ENCODE peak calls at places on chromosome 21, in nine cellular contexts. E is neural progenitor cell, K is fibroblast of lung, N is endothelial cell of umbilical vein, D is HCT116, S is mesendoderm, H is H9, M is PC-3, Z is GM23248. C is an unnamed sample. For H3K79me2, the result is how much of the 10 kb centered on the place peaks cover.

GRCh38 chr21:44375281-44375651 is 21.8 kb downstream of the TRPM2 start:
- DNase-seq in Z (no peak), H (no peak), S (no peak), K (no peak), E (no peak), M (no peak), N (no peak), D (no peak), C (no peak)

GRCh38 chr21:20040768-20041167 is 957.4 kb upstream of the NCAM2 start:
- DNase-seq in E (no peak), Z (no peak), N (peak), S (peak), H (no peak), M (peak), K (no peak), D (no peak), C (no peak)

GRCh38 chr21:31656199-31657095 is 3.0 kb upstream of the SOD1 start:
- DNase-seq in N (no peak), Z (peak), M (peak), H (no peak), K (no peak), E (no peak), S (no peak), D (no peak), C (no peak)

GRCh38 chr21:46093668-46094400 is 4.1 kb upstream of the COL6A2 start:
- DNase-seq in D (no peak), M (no peak), N (no peak), K (no peak), S (no peak), H (peak), Z (no peak), E (no peak), C (no peak)

GRCh38 chr21:20970691-20971090 is 27.5 kb upstream of the NCAM2 start:
- DNase-seq in S (no peak), E (no peak), N (no peak), H (no peak), Z (no peak), K (no peak), M (no peak), D (no peak), C (no peak)

GRCh38 chr21:32705139-32705538 is 22.7 kb downstream of the SYNJ1 start:
- DNase-seq in K (no peak), S (peak), M (no peak), H (no peak), Z (peak), D (no peak), E (no peak), N (no peak), C (peak)

GRCh38 chr21:38747796-38748195 is 57.9 kb upstream of the ETS2 start:
- DNase-seq in N (no peak), H (no peak), E (no peak), S (no peak), K (no peak), Z (no peak), M (no peak), D (no peak), C (no peak)

GRCh38 chr21:27419153-27419552 is 452.3 kb upstream of the ADAMTS5 start:
- DNase-seq in N (peak), M (no peak), Z (no peak), H (no peak), D (no peak), E (no peak), S (no peak), K (peak), C (no peak)

GRCh38 chr21:32209580-32209979 is 69.3 kb downstream of the MIS18A start:
- DNase-seq in D (no peak), K (no peak), E (no peak), Z (no peak), H (no peak), N (no peak), M (no peak), S (no peak), C (no peak)

GRCh38 chr21:27026501-27026900 is 59.6 kb upstream of the ADAMTS5 start:
- DNase-seq in S (peak), E (no peak), D (no peak), K (no peak), Z (peak), H (no peak), N (no peak), M (no peak), C (no peak)

GRCh38 chr21:45385549-45386050 is 19.4 kb upstream of the COL18A1 start:
- DNase-seq in S (no peak), H (no peak), Z (no peak), D (no peak), K (no peak), N (no peak), E (no peak), M (no peak), C (no peak)

GRCh38 chr21:32817206-32817605 is 45.7 kb upstream of the PAXBP1 start:
- DNase-seq in D (no peak), E (no peak), N (no peak), M (no peak), Z (no peak), K (no peak), H (no peak), S (peak), C (no peak)

GRCh38 chr21:23574932-23575331 is 2032.3 kb downstream of the MRPL39 start:
- DNase-seq in E (peak), Z (no peak), D (no peak), M (no peak), H (peak), N (no peak), K (no peak), S (peak), C (no peak)

GRCh38 chr21:45875416-45875760 is 106.2 kb upstream of the COL6A1 start:
- DNase-seq in M (no peak), N (no peak), E (no peak), Z (no peak), S (no peak), D (no peak), H (no peak), K (no peak), C (no peak)

GRCh38 chr21:26756491-26757159 is 88.6 kb downstream of the ADAMTS1 start:
- DNase-seq in K (no peak), Z (peak), H (no peak), E (no peak), S (peak), M (no peak), D (no peak), N (no peak), C (peak)

GRCh38 chr21:44800103-44800502 is 1.5 kb downstream of the UBE2G2 start:
- DNase-seq in M (peak), D (no peak), K (peak), N (peak), S (peak), H (no peak), E (peak), Z (peak), C (peak)

GRCh38 chr21:32257952-32258785 is 20.7 kb downstream of the MIS18A start:
- DNase-seq in N (peak), K (peak), H (peak), E (peak), M (peak), S (peak), Z (peak), D (peak), C (peak)

GRCh38 chr21:44436958-44437357 is 18.4 kb upstream of the LRRC3 start:
- DNase-seq in S (no peak), N (no peak), Z (no peak), H (peak), M (no peak), D (no peak), K (no peak), E (no peak), C (no peak)

GRCh38 chr21:22231013-22231412 is 1232.8 kb downstream of the NCAM2 start:
- DNase-seq in H (no peak), E (no peak), D (no peak), S (no peak), K (no peak), Z (no peak), N (no peak), M (no peak), C (no peak)

GRCh38 chr21:42865361-42866160 is 13.8 kb downstream of the WDR4 start:
- DNase-seq in N (no peak), S (no peak), Z (peak), H (no peak), D (no peak), M (no peak), K (no peak), E (no peak), C (no peak)
- H3K79me2 ChIP-seq in N (half or more), S (half or more), Z (half or more), H (under half), D (half or more), M (half or more), K (under half), E (half or more), C (under half)

GRCh38 chr21:42120904-42121535 is 49.9 kb downstream of the UMODL1 start:
- DNase-seq in S (no peak), Z (no peak), M (no peak), N (no peak), K (no peak), D (no peak), H (no peak), E (no peak), C (no peak)

GRCh38 chr21:42121792-42122191 is 50.7 kb downstream of the UMODL1 start:
- DNase-seq in Z (no peak), D (no peak), M (peak), N (no peak), K (no peak), H (no peak), S (no peak), E (no peak), C (no peak)

GRCh38 chr21:42122808-42123207 is 51.7 kb downstream of the UMODL1 start:
- DNase-seq in E (no peak), S (no peak), D (no peak), M (no peak), H (no peak), Z (no peak), K (no peak), N (no peak), C (no peak)

GRCh38 chr21:42123509-42123908 is 52.4 kb downstream of the UMODL1 start:
- DNase-seq in D (no peak), N (no peak), E (no peak), K (no peak), M (no peak), S (no peak), Z (no peak), H (no peak), C (no peak)

GRCh38 chr21:42122398-42122797 is 51.3 kb downstream of the UMODL1 start:
- DNase-seq in D (no peak), H (no peak), E (no peak), K (no peak), S (no peak), Z (no peak), N (no peak), M (no peak), C (no peak)
- H3K79me2 ChIP-seq in D (under half), H (under half), E (under half), K (under half), S (under half), Z (under half), N (under half), M (under half), C (under half)

GRCh38 chr21:29343517-29343916 is 44.8 kb downstream of the BACH1 start:
- DNase-seq in M (no peak), K (peak), Z (peak), E (no peak), H (no peak), D (no peak), S (no peak), N (peak), C (peak)

GRCh38 chr21:29342394-29342957 is 43.8 kb downstream of the BACH1 start:
- DNase-seq in Z (peak), D (no peak), K (peak), S (no peak), N (peak), H (no peak), E (no peak), M (peak), C (peak)

GRCh38 chr21:29335720-29336119 is 37.0 kb downstream of the BACH1 start:
- DNase-seq in Z (peak), H (no peak), E (no peak), M (peak), N (no peak), S (no peak), K (peak), D (no peak), C (no peak)

GRCh38 chr21:29338256-29338655 is 39.5 kb downstream of the BACH1 start:
- DNase-seq in M (no peak), E (no peak), Z (no peak), S (no peak), N (no peak), D (no peak), K (no peak), H (no peak), C (no peak)

DNA sequence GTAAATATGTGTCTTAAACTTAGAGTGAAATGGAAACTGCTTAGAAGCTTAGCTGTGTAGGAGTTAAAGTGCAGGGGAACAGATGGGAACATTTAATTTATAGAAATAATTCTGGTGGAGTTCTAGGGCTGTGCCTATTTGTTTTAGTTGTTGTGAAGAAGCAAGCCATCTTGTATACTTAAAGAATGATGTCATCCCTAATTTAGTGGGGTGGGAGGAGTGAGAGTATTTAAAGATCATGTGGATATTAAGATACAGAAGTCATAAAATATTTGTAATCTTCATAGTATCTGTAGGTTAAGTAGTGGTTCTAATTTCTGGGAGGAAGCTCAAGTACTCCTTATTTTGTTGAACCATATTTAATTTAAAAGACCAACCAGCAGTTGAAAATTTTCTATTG is 41.5 kb downstream of the BACH1 start:
- DNase-seq in H (no peak), Z (peak), M (no peak), S (no peak), D (no peak), E (no peak), N (no peak), K (peak), C (no peak)
- H3K79me2 ChIP-seq in H (under half), Z (half or more), M (half or more), S (under half), D (under half), E (under half), N (under half), K (half or more), C (under half)

GRCh38 chr21:34996304-34997081 is 52.6 kb downstream of the RUNX1 start:
- DNase-seq in Z (peak), E (no peak), S (no peak), M (no peak), H (no peak), N (no peak), K (peak), D (no peak), C (peak)
- H3K79me2 ChIP-seq in Z (under half), E (under half), S (under half), M (under half), H (under half), N (under half), K (under half), D (under half), C (under half)

GRCh38 chr21:34116569-34116968 is 43.2 kb downstream of the MRPS6 start:
- DNase-seq in K (no peak), N (no peak), S (peak), D (no peak), H (no peak), E (no peak), Z (no peak), M (no peak), C (no peak)
- H3K79me2 ChIP-seq in K (under half), N (under half), S (under half), D (under half), H (under half), E (half or more), Z (under half), M (under half), C (under half)

GRCh38 chr21:29074783-29075182 is 1.3 kb upstream of the CCT8 start:
- DNase-seq in D (no peak), E (no peak), H (no peak), Z (no peak), S (no peak), K (no peak), M (no peak), N (no peak), C (no peak)

GRCh38 chr21:29072873-29073221 is 601 bp downstream of the CCT8 start:
- DNase-seq in K (peak), M (peak), N (peak), H (no peak), Z (peak), S (peak), D (no peak), E (peak), C (no peak)

GRCh38 chr21:29073222-29074006 is at the start of gene CCT8:
- DNase-seq in M (peak), H (peak), N (peak), K (peak), E (peak), D (peak), Z (peak), S (peak), C (peak)

GRCh38 chr21:29075706-29076447 is 2.4 kb upstream of the CCT8 start:
- DNase-seq in H (no peak), S (no peak), Z (peak), D (peak), N (no peak), M (peak), E (no peak), K (no peak), C (no peak)

GRCh38 chr21:29074007-29074376 is 544 bp upstream of the CCT8 start:
- DNase-seq in S (no peak), M (no peak), D (no peak), E (no peak), K (no peak), N (no peak), H (no peak), Z (no peak), C (no peak)
- H3K79me2 ChIP-seq in S (under half), M (half or more), D (under half), E (under half), K (under half), N (under half), H (under half), Z (under half), C (under half)

GRCh38 chr21:37416914-37417313 is 50.3 kb downstream of the DYRK1A start:
- DNase-seq in D (no peak), K (no peak), S (no peak), E (no peak), M (no peak), N (no peak), H (no peak), Z (no peak), C (no peak)
- H3K79me2 ChIP-seq in D (half or more), K (half or more), S (half or more), E (half or more), M (half or more), N (half or more), H (under half), Z (half or more), C (under half)

GRCh38 chr21:15018382-15018781 is 46.4 kb downstream of the NRIP1 start:
- DNase-seq in Z (no peak), K (no peak), H (no peak), M (no peak), D (no peak), S (no peak), E (no peak), N (no peak), C (no peak)

GRCh38 chr21:15011967-15012366 is 52.8 kb downstream of the NRIP1 start:
- DNase-seq in H (no peak), N (no peak), Z (no peak), M (no peak), D (no peak), E (no peak), K (no peak), S (no peak), C (no peak)

GRCh38 chr21:15010645-15011044 is 54.2 kb downstream of the NRIP1 start:
- DNase-seq in Z (no peak), S (no peak), N (no peak), M (no peak), K (peak), E (no peak), H (no peak), D (no peak), C (no peak)

GRCh38 chr21:15015622-15016471 is 49.0 kb downstream of the NRIP1 start:
- DNase-seq in H (no peak), M (peak), D (no peak), N (no peak), S (no peak), K (peak), E (no peak), Z (peak), C (peak)

GRCh38 chr21:15014220-15014619 is 50.6 kb downstream of the NRIP1 start:
- DNase-seq in N (no peak), E (no peak), Z (peak), K (no peak), M (no peak), D (no peak), S (no peak), H (no peak), C (no peak)
- H3K79me2 ChIP-seq in N (half or more), E (half or more), Z (half or more), K (under half), M (half or more), D (half or more), S (under half), H (under half), C (under half)

GRCh38 chr21:35853321-35853922 is 206.9 kb downstream of the SETD4 start:
- DNase-seq in Z (no peak), S (no peak), N (peak), M (no peak), D (no peak), K (peak), H (no peak), E (no peak), C (no peak)
- H3K79me2 ChIP-seq in Z (under half), S (under half), N (under half), M (under half), D (under half), K (under half), H (under half), E (under half), C (under half)